ENCODE peak calls at places on chromosomes 6 and 20, in four cellular contexts. One of them, this sample, is unnamed.

GRCh38 chr6:147194652-147195403 is 9.4 kb upstream of the STXBP5 start:
- DNase-seq in nephron progenitor cell: no peak
- DNase-seq in psoas muscle: no peak
- DNase-seq in breast epithelium: no peak
- DNase-seq in this sample: no peak

GRCh38 chr20:2703716-2704475 is 11.3 kb downstream of the EBF4 start:
- DNase-seq in psoas muscle: no peak
- DNase-seq in breast epithelium: no peak
- DNase-seq in nephron progenitor cell: no peak
- DNase-seq in this sample: no peak

GRCh38 chr6:131747821-131748353 is 37.1 kb upstream of the CTAGE9 start:
- DNase-seq in nephron progenitor cell: no peak
- DNase-seq in psoas muscle: no peak
- DNase-seq in breast epithelium: no peak
- DNase-seq in this sample: no peak

GRCh38 chr6:41577865-41578713 is 31.9 kb downstream of the FOXP4 start:
- DNase-seq in nephron progenitor cell: peak
- DNase-seq in breast epithelium: peak
- DNase-seq in psoas muscle: no peak
- DNase-seq in this sample: no peak

GRCh38 chr20:47713941-47714450 is 71.3 kb downstream of the SULF2 start:
- DNase-seq in breast epithelium: no peak
- DNase-seq in nephron progenitor cell: peak
- DNase-seq in psoas muscle: peak
- DNase-seq in this sample: no peak

GRCh38 chr20:46178891-46179290 is 60.8 kb downstream of the CD40 start:
- DNase-seq in breast epithelium: no peak
- DNase-seq in nephron progenitor cell: no peak
- DNase-seq in psoas muscle: no peak
- DNase-seq in this sample: no peak

GRCh38 chr6:17059022-17059421 is 42.8 kb upstream of the STMND1 start:
- DNase-seq in breast epithelium: no peak
- DNase-seq in psoas muscle: no peak
- DNase-seq in nephron progenitor cell: no peak
- DNase-seq in this sample: no peak

GRCh38 chr20:2984028-2984501 is 59.4 kb upstream of the GNRH2 start:
- DNase-seq in nephron progenitor cell: no peak
- DNase-seq in psoas muscle: no peak
- DNase-seq in breast epithelium: no peak
- DNase-seq in this sample: no peak

GRCh38 chr6:39302669-39303424 is 11.4 kb downstream of the KCNK17 start:
- DNase-seq in psoas muscle: peak
- DNase-seq in nephron progenitor cell: peak
- DNase-seq in breast epithelium: peak
- DNase-seq in this sample: peak

GRCh38 chr6:36998723-36999466 is 6.6 kb upstream of the FGD2 start:
- DNase-seq in nephron progenitor cell: peak
- DNase-seq in psoas muscle: no peak
- DNase-seq in breast epithelium: no peak
- DNase-seq in this sample: no peak

GRCh38 chr20:51987812-51988211 is 185.5 kb upstream of the SALL4 start:
- DNase-seq in nephron progenitor cell: no peak
- DNase-seq in psoas muscle: no peak
- DNase-seq in breast epithelium: no peak
- DNase-seq in this sample: no peak

GRCh38 chr6:92361990-92362770 is 1057.2 kb downstream of the EPHA7 start:
- DNase-seq in breast epithelium: no peak
- DNase-seq in psoas muscle: no peak
- DNase-seq in nephron progenitor cell: no peak
- DNase-seq in this sample: no peak

GRCh38 chr6:149891259-149891658 is 6.7 kb downstream of the RAET1E start:
- DNase-seq in nephron progenitor cell: no peak
- DNase-seq in breast epithelium: no peak
- DNase-seq in psoas muscle: no peak
- DNase-seq in this sample: no peak

GRCh38 chr20:54221383-54221782 is 13.5 kb downstream of the PFDN4 start:
- DNase-seq in breast epithelium: no peak
- DNase-seq in nephron progenitor cell: no peak
- DNase-seq in psoas muscle: no peak
- DNase-seq in this sample: no peak

GRCh38 chr20:19407731-19408130 is 195.3 kb downstream of the SLC24A3 start:
- DNase-seq in breast epithelium: peak
- DNase-seq in psoas muscle: no peak
- DNase-seq in nephron progenitor cell: no peak
- DNase-seq in this sample: no peak

GRCh38 chr20:56001106-56001785 is 4.1 kb downstream of the CBLN4 start:
- DNase-seq in nephron progenitor cell: no peak
- DNase-seq in breast epithelium: no peak
- DNase-seq in psoas muscle: no peak
- DNase-seq in this sample: no peak

GRCh38 chr6:109768485-109768884 is 77.4 kb downstream of the FIG4 start:
- DNase-seq in psoas muscle: no peak
- DNase-seq in nephron progenitor cell: no peak
- DNase-seq in breast epithelium: no peak
- DNase-seq in this sample: no peak

DNA sequence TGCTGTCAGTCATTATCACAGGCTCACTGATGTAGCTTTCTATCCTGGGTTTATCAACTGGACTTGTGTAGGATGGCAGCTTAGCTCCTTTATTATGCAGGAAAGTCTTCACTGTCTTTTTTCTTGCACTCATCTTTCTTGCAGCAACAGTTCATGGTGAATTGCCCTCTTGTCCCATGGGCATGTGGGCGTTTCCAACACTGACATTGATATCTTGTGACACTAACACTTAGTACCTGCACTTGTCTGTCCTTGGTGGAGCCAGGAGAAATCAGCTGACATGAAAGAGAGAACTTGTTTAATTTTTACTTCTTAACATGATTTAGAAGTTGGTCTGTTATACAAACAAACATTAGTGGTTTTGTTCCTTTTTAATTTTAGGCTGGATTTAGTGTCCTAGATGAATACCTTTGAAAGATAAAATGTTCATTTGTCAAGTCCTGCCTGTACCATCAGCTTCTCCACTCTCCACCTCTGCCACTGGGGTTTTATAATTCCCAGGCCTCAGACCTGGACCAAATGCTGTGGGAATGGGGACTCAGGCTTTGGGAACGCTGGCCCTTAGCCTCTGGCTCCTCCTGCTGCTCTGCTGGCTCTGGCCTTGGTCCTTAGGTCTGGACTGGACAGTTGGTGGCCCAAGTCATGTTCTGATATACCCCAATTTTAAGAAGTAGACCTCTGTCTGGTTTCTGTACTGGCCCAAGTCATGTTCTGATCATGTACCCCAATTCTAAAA is 161.0 kb upstream of the LAMP5 start:
- DNase-seq in breast epithelium: no peak
- DNase-seq in nephron progenitor cell: no peak
- DNase-seq in psoas muscle: no peak
- DNase-seq in this sample: no peak
- TF ChIP-seq CTCF in breast epithelium: no peak
- TF ChIP-seq CTCF in nephron progenitor cell: no peak
- TF ChIP-seq CTCF in psoas muscle: no peak
- TF ChIP-seq CTCF in this sample: no peak

DNA sequence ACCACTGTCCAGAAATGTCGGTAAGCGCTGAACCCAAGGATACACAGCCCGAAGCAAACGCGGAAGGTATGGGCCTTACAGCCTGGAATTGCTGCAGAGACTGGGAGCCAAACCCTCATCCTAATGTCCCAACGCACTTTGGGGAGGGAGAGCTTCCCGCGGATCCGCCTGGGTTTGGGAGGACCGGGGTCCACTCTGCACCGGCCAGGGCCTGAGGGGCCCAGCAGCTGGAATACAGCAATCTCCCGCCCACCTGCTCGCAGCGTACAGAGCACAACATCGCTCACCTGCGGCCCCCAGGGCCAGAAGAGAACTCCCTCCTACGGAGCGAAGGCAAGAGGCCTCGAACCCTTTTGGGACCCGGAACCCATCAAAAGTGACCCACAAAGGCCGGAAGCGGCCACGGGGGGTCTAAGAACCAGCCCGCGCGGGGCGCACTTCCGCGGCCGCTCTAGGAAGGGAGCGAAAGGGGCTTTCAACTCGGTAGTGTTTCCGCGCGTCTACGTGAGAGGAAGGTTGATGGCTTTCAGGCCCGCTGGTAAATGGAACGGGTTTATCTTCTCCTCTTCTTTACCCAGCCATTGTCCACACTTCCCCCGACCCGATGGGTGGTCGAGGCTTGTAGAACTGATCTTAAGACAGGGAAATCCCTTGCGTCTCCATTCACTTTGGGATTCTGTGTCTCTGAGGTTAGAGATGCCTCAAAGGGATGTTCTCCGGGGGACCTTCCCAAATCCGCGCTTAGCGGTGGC is at the start of gene ZSCAN12:
- DNase-seq in psoas muscle: peak
- DNase-seq in nephron progenitor cell: peak
- DNase-seq in breast epithelium: peak
- DNase-seq in this sample: peak
- TF ChIP-seq CTCF in psoas muscle: peak
- TF ChIP-seq CTCF in nephron progenitor cell: peak
- TF ChIP-seq CTCF in breast epithelium: peak
- TF ChIP-seq CTCF in this sample: no peak

DNA sequence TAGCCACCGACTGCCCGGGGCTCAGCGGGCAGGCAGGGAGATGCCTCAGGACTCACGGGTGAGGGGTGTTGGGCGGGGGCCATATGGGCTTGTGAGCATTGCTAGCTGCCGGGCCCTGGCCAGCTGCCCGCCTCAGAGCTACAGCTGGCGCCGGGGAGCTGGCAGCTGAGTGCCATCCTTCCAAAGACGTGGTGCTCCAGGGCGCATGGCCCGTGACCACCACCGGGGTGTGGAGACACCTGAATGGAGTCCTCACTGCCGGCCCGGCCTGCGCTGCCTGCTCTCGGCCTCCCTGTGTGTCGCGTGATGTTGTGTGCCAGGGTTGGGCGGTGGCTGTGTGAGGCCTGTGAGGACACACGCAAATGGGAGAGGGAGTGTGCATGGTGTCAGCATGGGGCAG is 10.6 kb upstream of the RBBP8NL start:
- DNase-seq in nephron progenitor cell: no peak
- DNase-seq in breast epithelium: no peak
- DNase-seq in psoas muscle: no peak
- DNase-seq in this sample: no peak
- TF ChIP-seq CTCF in nephron progenitor cell: no peak
- TF ChIP-seq CTCF in breast epithelium: no peak
- TF ChIP-seq CTCF in psoas muscle: no peak
- TF ChIP-seq CTCF in this sample: no peak

GRCh38 chr20:362271-363254 is 15.7 kb downstream of the NRSN2 start:
- DNase-seq in breast epithelium: peak
- DNase-seq in nephron progenitor cell: no peak
- DNase-seq in psoas muscle: peak
- DNase-seq in this sample: peak
- TF ChIP-seq CTCF in breast epithelium: peak
- TF ChIP-seq CTCF in nephron progenitor cell: no peak
- TF ChIP-seq CTCF in psoas muscle: peak
- TF ChIP-seq CTCF in this sample: no peak

DNA sequence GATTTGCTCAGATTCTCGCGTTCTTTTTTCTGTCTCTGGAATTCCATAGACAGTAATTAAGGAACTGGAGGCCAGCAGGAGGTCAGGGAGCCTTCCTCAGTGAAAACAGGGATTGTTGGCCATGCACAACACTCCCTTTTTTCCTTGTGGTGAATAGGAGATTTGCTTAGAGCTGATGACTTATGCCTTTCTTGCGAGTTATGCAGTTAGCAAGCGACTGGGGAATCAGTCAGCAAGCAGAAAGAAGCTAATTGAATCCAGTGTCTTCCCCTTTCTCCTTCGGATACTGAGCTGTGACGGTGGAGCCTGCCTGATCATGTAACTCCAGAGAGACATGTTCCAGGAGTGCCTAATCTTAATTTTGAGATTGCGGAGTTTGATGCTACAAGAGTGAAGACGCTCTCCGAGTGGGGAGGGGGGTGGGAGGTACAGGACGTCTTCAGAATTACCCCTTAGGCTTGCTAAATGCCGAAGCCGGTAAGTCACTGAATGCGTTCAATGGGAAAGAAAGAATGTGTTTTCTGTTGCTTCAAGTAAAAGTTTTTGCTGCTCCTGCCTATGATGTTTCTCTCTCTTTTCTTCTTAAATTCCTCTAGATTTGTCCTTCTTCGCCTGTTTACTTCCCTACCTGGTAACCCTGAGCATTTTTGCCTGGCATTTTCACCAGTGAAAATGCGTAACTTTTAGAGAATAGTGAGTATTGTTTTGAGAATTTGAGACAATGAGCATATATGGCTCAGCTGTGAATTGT is 165.9 kb downstream of the SASH1 start:
- DNase-seq in breast epithelium: no peak
- DNase-seq in psoas muscle: no peak
- DNase-seq in nephron progenitor cell: no peak
- DNase-seq in this sample: no peak
- TF ChIP-seq CTCF in breast epithelium: no peak
- TF ChIP-seq CTCF in psoas muscle: no peak
- TF ChIP-seq CTCF in nephron progenitor cell: no peak
- TF ChIP-seq CTCF in this sample: no peak

GRCh38 chr6:98037571-98037970 is 754.6 kb upstream of the MMS22L start:
- DNase-seq in breast epithelium: no peak
- DNase-seq in psoas muscle: no peak
- DNase-seq in nephron progenitor cell: no peak
- DNase-seq in this sample: no peak
- TF ChIP-seq CTCF in breast epithelium: no peak
- TF ChIP-seq CTCF in psoas muscle: no peak
- TF ChIP-seq CTCF in nephron progenitor cell: no peak
- TF ChIP-seq CTCF in this sample: no peak

GRCh38 chr20:9392892-9393857 is 121.2 kb upstream of the LAMP5 start:
- DNase-seq in psoas muscle: peak
- DNase-seq in nephron progenitor cell: peak
- DNase-seq in breast epithelium: no peak
- DNase-seq in this sample: peak
- TF ChIP-seq CTCF in psoas muscle: peak
- TF ChIP-seq CTCF in nephron progenitor cell: peak
- TF ChIP-seq CTCF in breast epithelium: peak
- TF ChIP-seq CTCF in this sample: no peak

DNA sequence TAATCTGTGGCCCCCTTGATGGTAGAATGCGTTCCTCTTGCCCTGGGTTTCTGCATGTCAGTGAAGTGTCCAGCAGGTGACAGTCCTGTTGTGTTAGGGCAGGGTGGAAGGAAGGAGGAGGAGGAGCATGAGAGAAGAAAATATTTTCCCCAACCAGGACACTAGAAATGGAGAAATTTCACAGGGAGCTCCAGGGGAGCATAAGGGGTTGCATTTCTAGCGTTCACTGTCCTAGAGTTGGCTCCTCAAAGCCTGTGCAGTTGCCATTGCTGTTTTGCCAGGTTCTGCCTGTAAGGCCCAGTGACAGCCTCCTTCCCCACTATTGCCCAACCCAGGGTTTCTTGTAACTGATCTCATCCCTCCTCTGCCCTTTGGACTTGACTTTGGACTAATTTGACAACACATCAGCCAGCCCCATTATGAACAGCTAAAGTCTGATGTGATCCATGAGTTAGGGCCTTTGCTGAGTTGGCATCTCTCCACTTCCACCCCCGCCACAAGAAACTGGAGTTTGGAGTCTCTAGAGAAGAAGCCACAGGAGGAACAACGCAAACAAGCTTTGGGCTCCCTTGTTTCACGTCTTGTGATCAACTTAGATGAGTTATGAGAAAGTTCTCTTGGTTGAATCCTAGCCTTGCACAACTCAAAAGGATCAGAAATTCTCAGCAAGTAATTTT is 14.0 kb upstream of the FAM50B start:
- DNase-seq in psoas muscle: peak
- DNase-seq in nephron progenitor cell: no peak
- DNase-seq in breast epithelium: no peak
- DNase-seq in this sample: no peak
- TF ChIP-seq CTCF in psoas muscle: peak
- TF ChIP-seq CTCF in nephron progenitor cell: no peak
- TF ChIP-seq CTCF in breast epithelium: no peak
- TF ChIP-seq CTCF in this sample: no peak